ENCODE peak calls at places on chromosome 6, in five cellular contexts. One of them, this sample, is unnamed.

GRCh38 chr6:15148356-15149058 is 97.4 kb upstream of the JARID2 start:
- DNase-seq in T-helper 1 cell: no peak
- DNase-seq in stimulated activated naive B cell treated with anti-CD40 and anti-IgM and Interleukin-4, amounts not matched to agents 10 μg/mL and 1 μg/mL and 100 μg/mL, for 72 hours: peak
- DNase-seq in pons: peak
- DNase-seq in NCI-H1105 treated with DMSO at 0.1 percent for 48 hours: no peak
- DNase-seq in this sample: no peak

GRCh38 chr6:116513224-116513875 is 1.9 kb downstream of the CALHM5 start:
- DNase-seq in T-helper 1 cell: no peak
- DNase-seq in stimulated activated naive B cell treated with anti-CD40 and anti-IgM and Interleukin-4, amounts not matched to agents 10 μg/mL and 1 μg/mL and 100 μg/mL, for 72 hours: no peak
- DNase-seq in pons: no peak
- DNase-seq in NCI-H1105 treated with DMSO at 0.1 percent for 48 hours: no peak
- DNase-seq in this sample: no peak

GRCh38 chr6:137266032-137266586 is 46.9 kb upstream of the IFNGR1 start:
- DNase-seq in T-helper 1 cell: no peak
- DNase-seq in stimulated activated naive B cell treated with anti-CD40 and anti-IgM and Interleukin-4, amounts not matched to agents 10 μg/mL and 1 μg/mL and 100 μg/mL, for 72 hours: no peak
- DNase-seq in pons: no peak
- DNase-seq in NCI-H1105 treated with DMSO at 0.1 percent for 48 hours: no peak
- DNase-seq in this sample: no peak

GRCh38 chr6:159594750-159595117 is 98.3 kb downstream of the SOD2 start:
- DNase-seq in T-helper 1 cell: no peak
- DNase-seq in stimulated activated naive B cell treated with anti-CD40 and anti-IgM and Interleukin-4, amounts not matched to agents 10 μg/mL and 1 μg/mL and 100 μg/mL, for 72 hours: no peak
- DNase-seq in pons: peak
- DNase-seq in NCI-H1105 treated with DMSO at 0.1 percent for 48 hours: no peak
- DNase-seq in this sample: no peak

GRCh38 chr6:157427969-157428368 is 47.0 kb downstream of the ZDHHC14 start:
- DNase-seq in T-helper 1 cell: no peak
- DNase-seq in stimulated activated naive B cell treated with anti-CD40 and anti-IgM and Interleukin-4, amounts not matched to agents 10 μg/mL and 1 μg/mL and 100 μg/mL, for 72 hours: no peak
- DNase-seq in pons: no peak
- DNase-seq in NCI-H1105 treated with DMSO at 0.1 percent for 48 hours: no peak
- DNase-seq in this sample: no peak

GRCh38 chr6:117417851-117418250 is 7.9 kb downstream of the ROS1 start:
- DNase-seq in T-helper 1 cell: no peak
- DNase-seq in stimulated activated naive B cell treated with anti-CD40 and anti-IgM and Interleukin-4, amounts not matched to agents 10 μg/mL and 1 μg/mL and 100 μg/mL, for 72 hours: no peak
- DNase-seq in pons: no peak
- DNase-seq in NCI-H1105 treated with DMSO at 0.1 percent for 48 hours: no peak
- DNase-seq in this sample: no peak

GRCh38 chr6:113979930-113980329 is 9.0 kb upstream of the HDAC2 start:
- DNase-seq in T-helper 1 cell: no peak
- DNase-seq in stimulated activated naive B cell treated with anti-CD40 and anti-IgM and Interleukin-4, amounts not matched to agents 10 μg/mL and 1 μg/mL and 100 μg/mL, for 72 hours: no peak
- DNase-seq in pons: peak
- DNase-seq in NCI-H1105 treated with DMSO at 0.1 percent for 48 hours: no peak
- DNase-seq in this sample: no peak

GRCh38 chr6:107866606-107867301 is 42.6 kb upstream of the SCML4 start:
- DNase-seq in T-helper 1 cell: peak
- DNase-seq in stimulated activated naive B cell treated with anti-CD40 and anti-IgM and Interleukin-4, amounts not matched to agents 10 μg/mL and 1 μg/mL and 100 μg/mL, for 72 hours: no peak
- DNase-seq in pons: peak
- DNase-seq in NCI-H1105 treated with DMSO at 0.1 percent for 48 hours: peak
- DNase-seq in this sample: peak

GRCh38 chr6:447381-448165 is 56.0 kb downstream of the IRF4 start:
- DNase-seq in T-helper 1 cell: peak
- DNase-seq in stimulated activated naive B cell treated with anti-CD40 and anti-IgM and Interleukin-4, amounts not matched to agents 10 μg/mL and 1 μg/mL and 100 μg/mL, for 72 hours: no peak
- DNase-seq in pons: no peak
- DNase-seq in NCI-H1105 treated with DMSO at 0.1 percent for 48 hours: no peak
- DNase-seq in this sample: no peak

GRCh38 chr6:117346142-117346930 is 79.4 kb downstream of the ROS1 start:
- DNase-seq in T-helper 1 cell: no peak
- DNase-seq in stimulated activated naive B cell treated with anti-CD40 and anti-IgM and Interleukin-4, amounts not matched to agents 10 μg/mL and 1 μg/mL and 100 μg/mL, for 72 hours: no peak
- DNase-seq in pons: peak
- DNase-seq in NCI-H1105 treated with DMSO at 0.1 percent for 48 hours: peak
- DNase-seq in this sample: peak

GRCh38 chr6:142633317-142633716 is 311.7 kb downstream of the HIVEP2 start:
- DNase-seq in T-helper 1 cell: no peak
- DNase-seq in stimulated activated naive B cell treated with anti-CD40 and anti-IgM and Interleukin-4, amounts not matched to agents 10 μg/mL and 1 μg/mL and 100 μg/mL, for 72 hours: no peak
- DNase-seq in pons: no peak
- DNase-seq in NCI-H1105 treated with DMSO at 0.1 percent for 48 hours: no peak
- DNase-seq in this sample: no peak

GRCh38 chr6:168249746-168250145 is 69.8 kb downstream of the DACT2 start:
- DNase-seq in T-helper 1 cell: no peak
- DNase-seq in stimulated activated naive B cell treated with anti-CD40 and anti-IgM and Interleukin-4, amounts not matched to agents 10 μg/mL and 1 μg/mL and 100 μg/mL, for 72 hours: no peak
- DNase-seq in pons: no peak
- DNase-seq in NCI-H1105 treated with DMSO at 0.1 percent for 48 hours: no peak
- DNase-seq in this sample: no peak

GRCh38 chr6:147106759-147107401 is 97.3 kb upstream of the STXBP5 start:
- DNase-seq in T-helper 1 cell: no peak
- DNase-seq in stimulated activated naive B cell treated with anti-CD40 and anti-IgM and Interleukin-4, amounts not matched to agents 10 μg/mL and 1 μg/mL and 100 μg/mL, for 72 hours: no peak
- DNase-seq in pons: no peak
- DNase-seq in NCI-H1105 treated with DMSO at 0.1 percent for 48 hours: no peak
- DNase-seq in this sample: no peak

GRCh38 chr6:141552031-141552430 is 580.7 kb upstream of the GJE1 start:
- DNase-seq in T-helper 1 cell: no peak
- DNase-seq in stimulated activated naive B cell treated with anti-CD40 and anti-IgM and Interleukin-4, amounts not matched to agents 10 μg/mL and 1 μg/mL and 100 μg/mL, for 72 hours: no peak
- DNase-seq in pons: no peak
- DNase-seq in NCI-H1105 treated with DMSO at 0.1 percent for 48 hours: no peak
- DNase-seq in this sample: peak

GRCh38 chr6:617485-618100 is 39.3 kb downstream of the HUS1B start:
- DNase-seq in T-helper 1 cell: peak
- DNase-seq in stimulated activated naive B cell treated with anti-CD40 and anti-IgM and Interleukin-4, amounts not matched to agents 10 μg/mL and 1 μg/mL and 100 μg/mL, for 72 hours: no peak
- DNase-seq in pons: no peak
- DNase-seq in NCI-H1105 treated with DMSO at 0.1 percent for 48 hours: no peak
- DNase-seq in this sample: no peak

GRCh38 chr6:102458990-102459389 is 1065.5 kb downstream of the GRIK2 start:
- DNase-seq in T-helper 1 cell: no peak
- DNase-seq in stimulated activated naive B cell treated with anti-CD40 and anti-IgM and Interleukin-4, amounts not matched to agents 10 μg/mL and 1 μg/mL and 100 μg/mL, for 72 hours: no peak
- DNase-seq in pons: no peak
- DNase-seq in NCI-H1105 treated with DMSO at 0.1 percent for 48 hours: no peak
- DNase-seq in this sample: no peak

GRCh38 chr6:141562801-141563763 is 569.6 kb upstream of the GJE1 start:
- DNase-seq in T-helper 1 cell: peak
- DNase-seq in stimulated activated naive B cell treated with anti-CD40 and anti-IgM and Interleukin-4, amounts not matched to agents 10 μg/mL and 1 μg/mL and 100 μg/mL, for 72 hours: peak
- DNase-seq in pons: peak
- DNase-seq in NCI-H1105 treated with DMSO at 0.1 percent for 48 hours: peak
- DNase-seq in this sample: peak

GRCh38 chr6:109644131-109644530 is 46.9 kb downstream of the AK9 start:
- DNase-seq in T-helper 1 cell: no peak
- DNase-seq in stimulated activated naive B cell treated with anti-CD40 and anti-IgM and Interleukin-4, amounts not matched to agents 10 μg/mL and 1 μg/mL and 100 μg/mL, for 72 hours: no peak
- DNase-seq in pons: no peak
- DNase-seq in NCI-H1105 treated with DMSO at 0.1 percent for 48 hours: no peak
- DNase-seq in this sample: no peak

GRCh38 chr6:75381878-75382633 is 97.5 kb upstream of the TMEM30A start:
- DNase-seq in T-helper 1 cell: no peak
- DNase-seq in stimulated activated naive B cell treated with anti-CD40 and anti-IgM and Interleukin-4, amounts not matched to agents 10 μg/mL and 1 μg/mL and 100 μg/mL, for 72 hours: no peak
- DNase-seq in pons: no peak
- DNase-seq in NCI-H1105 treated with DMSO at 0.1 percent for 48 hours: peak
- DNase-seq in this sample: no peak

GRCh38 chr6:169190144-169190584 is 63.5 kb downstream of the THBS2 start:
- DNase-seq in T-helper 1 cell: no peak
- DNase-seq in stimulated activated naive B cell treated with anti-CD40 and anti-IgM and Interleukin-4, amounts not matched to agents 10 μg/mL and 1 μg/mL and 100 μg/mL, for 72 hours: no peak
- DNase-seq in pons: no peak
- DNase-seq in NCI-H1105 treated with DMSO at 0.1 percent for 48 hours: no peak
- DNase-seq in this sample: no peak

GRCh38 chr6:4313044-4313686 is 177.8 kb upstream of the ECI2 start:
- DNase-seq in T-helper 1 cell: no peak
- DNase-seq in stimulated activated naive B cell treated with anti-CD40 and anti-IgM and Interleukin-4, amounts not matched to agents 10 μg/mL and 1 μg/mL and 100 μg/mL, for 72 hours: no peak
- DNase-seq in pons: no peak
- DNase-seq in NCI-H1105 treated with DMSO at 0.1 percent for 48 hours: peak
- DNase-seq in this sample: no peak

GRCh38 chr6:144999127-144999526 is 714.0 kb downstream of the UTRN start:
- DNase-seq in T-helper 1 cell: no peak
- DNase-seq in stimulated activated naive B cell treated with anti-CD40 and anti-IgM and Interleukin-4, amounts not matched to agents 10 μg/mL and 1 μg/mL and 100 μg/mL, for 72 hours: no peak
- DNase-seq in pons: no peak
- DNase-seq in NCI-H1105 treated with DMSO at 0.1 percent for 48 hours: no peak
- DNase-seq in this sample: no peak

GRCh38 chr6:157867155-157867559 is 44.1 kb downstream of the SNX9 start:
- DNase-seq in T-helper 1 cell: peak
- DNase-seq in stimulated activated naive B cell treated with anti-CD40 and anti-IgM and Interleukin-4, amounts not matched to agents 10 μg/mL and 1 μg/mL and 100 μg/mL, for 72 hours: no peak
- DNase-seq in pons: no peak
- DNase-seq in NCI-H1105 treated with DMSO at 0.1 percent for 48 hours: no peak
- DNase-seq in this sample: no peak

GRCh38 chr6:156191895-156192294 is 585.3 kb upstream of the ARID1B start:
- DNase-seq in T-helper 1 cell: peak
- DNase-seq in stimulated activated naive B cell treated with anti-CD40 and anti-IgM and Interleukin-4, amounts not matched to agents 10 μg/mL and 1 μg/mL and 100 μg/mL, for 72 hours: no peak
- DNase-seq in pons: no peak
- DNase-seq in NCI-H1105 treated with DMSO at 0.1 percent for 48 hours: no peak
- DNase-seq in this sample: no peak

GRCh38 chr6:53794073-53794719 is 609 bp upstream of the LRRC1 start:
- DNase-seq in T-helper 1 cell: peak
- DNase-seq in stimulated activated naive B cell treated with anti-CD40 and anti-IgM and Interleukin-4, amounts not matched to agents 10 μg/mL and 1 μg/mL and 100 μg/mL, for 72 hours: no peak
- DNase-seq in pons: peak
- DNase-seq in NCI-H1105 treated with DMSO at 0.1 percent for 48 hours: peak
- DNase-seq in this sample: peak

GRCh38 chr6:121383478-121383877 is 49.2 kb upstream of the TBC1D32 start:
- DNase-seq in T-helper 1 cell: no peak
- DNase-seq in stimulated activated naive B cell treated with anti-CD40 and anti-IgM and Interleukin-4, amounts not matched to agents 10 μg/mL and 1 μg/mL and 100 μg/mL, for 72 hours: no peak
- DNase-seq in pons: no peak
- DNase-seq in NCI-H1105 treated with DMSO at 0.1 percent for 48 hours: no peak
- DNase-seq in this sample: no peak

GRCh38 chr6:88963139-88964090 is at the start of gene RNGTT:
- DNase-seq in T-helper 1 cell: peak
- DNase-seq in stimulated activated naive B cell treated with anti-CD40 and anti-IgM and Interleukin-4, amounts not matched to agents 10 μg/mL and 1 μg/mL and 100 μg/mL, for 72 hours: peak
- DNase-seq in pons: peak
- DNase-seq in NCI-H1105 treated with DMSO at 0.1 percent for 48 hours: peak
- DNase-seq in this sample: peak

GRCh38 chr6:52233975-52234823 is 10.1 kb downstream of the IL17F start:
- DNase-seq in T-helper 1 cell: peak
- DNase-seq in stimulated activated naive B cell treated with anti-CD40 and anti-IgM and Interleukin-4, amounts not matched to agents 10 μg/mL and 1 μg/mL and 100 μg/mL, for 72 hours: no peak
- DNase-seq in pons: peak
- DNase-seq in NCI-H1105 treated with DMSO at 0.1 percent for 48 hours: peak
- DNase-seq in this sample: peak

GRCh38 chr6:141667580-141668309 is 465.0 kb upstream of the GJE1 start:
- DNase-seq in T-helper 1 cell: no peak
- DNase-seq in stimulated activated naive B cell treated with anti-CD40 and anti-IgM and Interleukin-4, amounts not matched to agents 10 μg/mL and 1 μg/mL and 100 μg/mL, for 72 hours: no peak
- DNase-seq in pons: peak
- DNase-seq in NCI-H1105 treated with DMSO at 0.1 percent for 48 hours: no peak
- DNase-seq in this sample: no peak

GRCh38 chr6:13378669-13379590 is 50.6 kb upstream of the TBC1D7 start:
- DNase-seq in T-helper 1 cell: no peak
- DNase-seq in stimulated activated naive B cell treated with anti-CD40 and anti-IgM and Interleukin-4, amounts not matched to agents 10 μg/mL and 1 μg/mL and 100 μg/mL, for 72 hours: no peak
- DNase-seq in pons: no peak
- DNase-seq in NCI-H1105 treated with DMSO at 0.1 percent for 48 hours: peak
- DNase-seq in this sample: no peak

GRCh38 chr6:139172567-139172966 is 37.7 kb downstream of the HECA start:
- DNase-seq in T-helper 1 cell: no peak
- DNase-seq in stimulated activated naive B cell treated with anti-CD40 and anti-IgM and Interleukin-4, amounts not matched to agents 10 μg/mL and 1 μg/mL and 100 μg/mL, for 72 hours: no peak
- DNase-seq in pons: no peak
- DNase-seq in NCI-H1105 treated with DMSO at 0.1 percent for 48 hours: no peak
- DNase-seq in this sample: no peak

GRCh38 chr6:133724726-133725125 is 164.2 kb upstream of the TCF21 start:
- DNase-seq in T-helper 1 cell: no peak
- DNase-seq in stimulated activated naive B cell treated with anti-CD40 and anti-IgM and Interleukin-4, amounts not matched to agents 10 μg/mL and 1 μg/mL and 100 μg/mL, for 72 hours: no peak
- DNase-seq in pons: no peak
- DNase-seq in NCI-H1105 treated with DMSO at 0.1 percent for 48 hours: no peak
- DNase-seq in this sample: no peak

GRCh38 chr6:30881987-30882763 is 2.1 kb upstream of the DDR1 start:
- DNase-seq in T-helper 1 cell: no peak
- DNase-seq in stimulated activated naive B cell treated with anti-CD40 and anti-IgM and Interleukin-4, amounts not matched to agents 10 μg/mL and 1 μg/mL and 100 μg/mL, for 72 hours: no peak
- DNase-seq in pons: no peak
- DNase-seq in NCI-H1105 treated with DMSO at 0.1 percent for 48 hours: no peak
- DNase-seq in this sample: no peak

GRCh38 chr6:111754423-111754822 is 118.8 kb downstream of the FYN start:
- DNase-seq in T-helper 1 cell: no peak
- DNase-seq in stimulated activated naive B cell treated with anti-CD40 and anti-IgM and Interleukin-4, amounts not matched to agents 10 μg/mL and 1 μg/mL and 100 μg/mL, for 72 hours: no peak
- DNase-seq in pons: no peak
- DNase-seq in NCI-H1105 treated with DMSO at 0.1 percent for 48 hours: no peak
- DNase-seq in this sample: no peak

GRCh38 chr6:150867117-150867516 is 1.6 kb downstream of the MTHFD1L start:
- DNase-seq in T-helper 1 cell: no peak
- DNase-seq in stimulated activated naive B cell treated with anti-CD40 and anti-IgM and Interleukin-4, amounts not matched to agents 10 μg/mL and 1 μg/mL and 100 μg/mL, for 72 hours: no peak
- DNase-seq in pons: no peak
- DNase-seq in NCI-H1105 treated with DMSO at 0.1 percent for 48 hours: no peak
- DNase-seq in this sample: no peak

GRCh38 chr6:34246563-34247391 is 2.0 kb downstream of the SMIM29 start:
- DNase-seq in T-helper 1 cell: peak
- DNase-seq in stimulated activated naive B cell treated with anti-CD40 and anti-IgM and Interleukin-4, amounts not matched to agents 10 μg/mL and 1 μg/mL and 100 μg/mL, for 72 hours: no peak
- DNase-seq in pons: no peak
- DNase-seq in NCI-H1105 treated with DMSO at 0.1 percent for 48 hours: peak
- DNase-seq in this sample: peak

GRCh38 chr6:122033564-122034181 is 365.8 kb upstream of the HSF2 start:
- DNase-seq in T-helper 1 cell: peak
- DNase-seq in stimulated activated naive B cell treated with anti-CD40 and anti-IgM and Interleukin-4, amounts not matched to agents 10 μg/mL and 1 μg/mL and 100 μg/mL, for 72 hours: no peak
- DNase-seq in pons: peak
- DNase-seq in NCI-H1105 treated with DMSO at 0.1 percent for 48 hours: peak
- DNase-seq in this sample: peak

GRCh38 chr6:85401186-85402062 is 48.5 kb upstream of the NT5E start:
- DNase-seq in T-helper 1 cell: no peak
- DNase-seq in stimulated activated naive B cell treated with anti-CD40 and anti-IgM and Interleukin-4, amounts not matched to agents 10 μg/mL and 1 μg/mL and 100 μg/mL, for 72 hours: no peak
- DNase-seq in pons: no peak
- DNase-seq in NCI-H1105 treated with DMSO at 0.1 percent for 48 hours: no peak
- DNase-seq in this sample: no peak

GRCh38 chr6:160222491-160222890 is 36.1 kb downstream of the SLC22A2 start:
- DNase-seq in T-helper 1 cell: no peak
- DNase-seq in stimulated activated naive B cell treated with anti-CD40 and anti-IgM and Interleukin-4, amounts not matched to agents 10 μg/mL and 1 μg/mL and 100 μg/mL, for 72 hours: no peak
- DNase-seq in pons: no peak
- DNase-seq in NCI-H1105 treated with DMSO at 0.1 percent for 48 hours: no peak
- DNase-seq in this sample: no peak

GRCh38 chr6:118774596-118774995 is 119.4 kb upstream of the ASF1A start:
- DNase-seq in T-helper 1 cell: no peak
- DNase-seq in stimulated activated naive B cell treated with anti-CD40 and anti-IgM and Interleukin-4, amounts not matched to agents 10 μg/mL and 1 μg/mL and 100 μg/mL, for 72 hours: no peak
- DNase-seq in pons: no peak
- DNase-seq in NCI-H1105 treated with DMSO at 0.1 percent for 48 hours: no peak
- DNase-seq in this sample: no peak